ENCODE peak calls at places on chromosomes 2 and 18, in ten cellular contexts. L is Daoy; X is AG04449; Z is GM04504; D is NCI-H446 treated with DMSO at 0.1 percent for 48 hours; V is activated CD8-positive, alpha-beta memory T cell treated with anti-CD3 and anti-CD28 coated beads, Interleukin-2, amount 50 U/mL, for 48 hours; N is HT-29; A is cardiac fibroblast; M is hepatocyte; U is activated T-cell treated with anti-CD3 and anti-CD28 coated beads, Interleukin-2, amount 50 U/mL, for 24 hours. S is an unnamed sample.

GRCh38 chr2:182182436-182182835 is 196.8 kb downstream of the PPP1R1C start:
- DNase-seq in D (no peak), N (no peak), Z (no peak), X (no peak), L (no peak), M (no peak), A (no peak), U (no peak), V (no peak), S (no peak)

GRCh38 chr2:67561411-67561965 is 164.4 kb downstream of the ETAA1 start:
- DNase-seq in M (peak), A (peak), V (no peak), L (peak), Z (no peak), N (peak), X (no peak), D (no peak), U (no peak), S (no peak)

GRCh38 chr2:182867411-182868048 is 1.1 kb upstream of the FRZB start:
- DNase-seq in D (no peak), U (no peak), M (no peak), L (no peak), X (no peak), A (no peak), Z (no peak), N (no peak), V (no peak), S (no peak)

GRCh38 chr2:183123959-183124221 is 353 bp upstream of the NUP35 start:
- DNase-seq in N (no peak), X (no peak), V (no peak), D (no peak), L (no peak), U (no peak), M (no peak), Z (no peak), A (no peak), S (no peak)

GRCh38 chr2:216700088-216700567 is 4.8 kb upstream of the IGFBP5 start:
- DNase-seq in A (no peak), Z (no peak), M (no peak), U (no peak), V (no peak), X (no peak), L (no peak), N (no peak), D (peak), S (no peak)

GRCh38 chr2:56130463-56131070 is 53.2 kb upstream of the CCDC85A start:
- DNase-seq in L (peak), X (peak), M (peak), V (no peak), A (peak), N (peak), Z (peak), D (no peak), U (no peak), S (peak)

GRCh38 chr2:240622631-240623235 is 2.5 kb upstream of the GPR35 start:
- DNase-seq in D (no peak), Z (no peak), L (no peak), U (peak), V (peak), X (no peak), A (no peak), M (no peak), N (no peak), S (no peak)

GRCh38 chr2:36277146-36277808 is 78.3 kb upstream of the CRIM1 start:
- DNase-seq in L (peak), N (no peak), U (no peak), D (no peak), M (no peak), X (peak), A (peak), Z (peak), V (no peak), S (peak)

GRCh38 chr2:33848486-33848885 is 249.4 kb upstream of the FAM98A start:
- DNase-seq in N (no peak), V (no peak), A (peak), M (no peak), Z (no peak), L (peak), U (no peak), D (no peak), X (peak), S (peak)

GRCh38 chr2:15844099-15844801 is 96.1 kb upstream of the MYCN start:
- DNase-seq in M (no peak), A (no peak), D (no peak), X (no peak), N (no peak), U (no peak), Z (no peak), V (no peak), L (peak), S (no peak)

GRCh38 chr2:64819774-64820688 is 166.3 kb upstream of the SERTAD2 start:
- DNase-seq in L (peak), U (peak), M (no peak), D (no peak), Z (no peak), V (no peak), N (no peak), X (no peak), A (no peak), S (no peak)

GRCh38 chr2:30871980-30872789 is 64.9 kb upstream of the CAPN13 start:
- DNase-seq in Z (no peak), A (no peak), L (peak), N (no peak), X (no peak), D (no peak), V (no peak), U (no peak), M (no peak), S (no peak)

GRCh38 chr2:10839813-10840212 is 27.2 kb upstream of the PDIA6 start:
- DNase-seq in X (no peak), N (peak), D (no peak), Z (no peak), A (peak), M (peak), V (no peak), U (no peak), L (no peak), S (no peak)

GRCh38 chr2:120897399-120897798 is 161.7 kb downstream of the GLI2 start:
- DNase-seq in N (no peak), D (no peak), M (no peak), Z (no peak), X (no peak), V (no peak), L (no peak), A (no peak), U (no peak), S (no peak)

GRCh38 chr2:7825591-7826312 is 856.1 kb upstream of the ID2 start:
- DNase-seq in M (peak), V (no peak), N (peak), A (peak), L (no peak), X (no peak), D (no peak), U (peak), Z (no peak), S (no peak)

GRCh38 chr18:13541621-13542519 is 184.5 kb downstream of the FAM210A start:
- DNase-seq in M (peak), V (no peak), L (no peak), U (no peak), A (no peak), D (no peak), N (peak), X (no peak), Z (no peak), S (no peak)

GRCh38 chr2:205925373-205926337 is 160.3 kb downstream of the INO80D start:
- DNase-seq in Z (no peak), U (peak), N (peak), X (no peak), V (peak), D (peak), M (peak), A (peak), L (peak), S (no peak)

GRCh38 chr2:153871231-153872221 is at the start of gene GALNT13:
- DNase-seq in N (no peak), A (no peak), V (no peak), U (no peak), X (no peak), M (peak), D (peak), L (no peak), Z (peak), S (no peak)

GRCh38 chr2:101729521-101730190 is 32.1 kb downstream of the MAP4K4 start:
- DNase-seq in U (no peak), V (no peak), Z (no peak), L (no peak), M (no peak), X (no peak), D (no peak), A (no peak), N (no peak), S (no peak)

GRCh38 chr2:193467276-193467987 is 1272.7 kb upstream of the TMEFF2 start:
- DNase-seq in L (no peak), D (no peak), A (no peak), X (no peak), M (no peak), N (no peak), Z (no peak), U (no peak), V (no peak), S (no peak)

GRCh38 chr2:42238644-42239288 is 69.6 kb downstream of the EML4 start:
- DNase-seq in X (no peak), L (peak), V (peak), M (peak), U (peak), N (peak), A (peak), Z (no peak), D (no peak), S (no peak)

GRCh38 chr2:153059338-153060052 is 341.1 kb downstream of the ARL6IP6 start:
- DNase-seq in X (no peak), Z (no peak), A (peak), V (no peak), N (peak), D (no peak), M (peak), U (no peak), L (no peak), S (no peak)

GRCh38 chr2:185990861-185991525 is 252.4 kb downstream of the FSIP2 start:
- DNase-seq in Z (no peak), U (no peak), A (no peak), L (peak), N (no peak), X (no peak), D (no peak), M (peak), V (no peak), S (peak)

GRCh38 chr2:106057206-106057605 is 136.9 kb downstream of the UXS1 start:
- DNase-seq in D (no peak), X (no peak), Z (no peak), M (peak), N (peak), U (no peak), L (peak), A (no peak), V (no peak), S (no peak)

GRCh38 chr2:105518897-105519296 is 120.0 kb upstream of the FHL2 start:
- DNase-seq in D (no peak), L (no peak), V (no peak), M (no peak), X (no peak), N (peak), Z (no peak), A (no peak), U (no peak), S (no peak)

GRCh38 chr2:46502291-46502690 is 22.9 kb downstream of the TMEM247 start:
- DNase-seq in D (no peak), V (no peak), U (no peak), A (no peak), M (no peak), L (no peak), X (no peak), Z (no peak), N (no peak), S (no peak)

GRCh38 chr2:22952671-22953070 is 432.3 kb upstream of the KLHL29 start:
- DNase-seq in A (no peak), N (no peak), U (no peak), V (no peak), M (no peak), Z (no peak), D (no peak), X (no peak), L (no peak), S (no peak)

GRCh38 chr2:162092656-162093556 is 18.9 kb upstream of the DPP4 start:
- DNase-seq in L (peak), X (peak), U (no peak), A (peak), V (no peak), D (no peak), N (peak), M (peak), Z (peak), S (peak)

GRCh38 chr2:176781570-176782217 is 430.9 kb upstream of the HNRNPA3 start:
- DNase-seq in A (no peak), V (no peak), Z (no peak), X (no peak), D (no peak), U (no peak), N (no peak), L (no peak), M (no peak), S (no peak)

GRCh38 chr2:160407393-160408204 is 86.0 kb downstream of the RBMS1 start:
- DNase-seq in D (no peak), N (no peak), L (peak), A (peak), V (peak), M (peak), X (no peak), Z (no peak), U (peak), S (no peak)

GRCh38 chr2:41294331-41294730 is 753.5 kb upstream of the PKDCC start:
- DNase-seq in L (no peak), A (peak), N (no peak), U (no peak), M (peak), V (no peak), X (no peak), Z (no peak), D (no peak), S (no peak)

GRCh38 chr2:37623971-37624897 is 47.2 kb downstream of the CDC42EP3 start:
- DNase-seq in L (peak), Z (no peak), V (no peak), A (peak), M (no peak), U (peak), X (no peak), N (no peak), D (no peak), S (no peak)

GRCh38 chr18:3164381-3164780 is 55.4 kb downstream of the MYOM1 start:
- DNase-seq in X (no peak), A (no peak), U (no peak), L (no peak), D (no peak), V (no peak), Z (no peak), N (no peak), M (no peak), S (no peak)

GRCh38 chr2:180017764-180018163 is 10.7 kb upstream of the CWC22 start:
- DNase-seq in M (no peak), N (no peak), D (peak), A (peak), Z (peak), U (no peak), V (no peak), X (no peak), L (peak), S (no peak)

GRCh38 chr2:241773511-241774418 is 2.9 kb upstream of the GAL3ST2 start:
- DNase-seq in N (no peak), V (peak), M (no peak), L (no peak), U (no peak), X (no peak), A (no peak), D (no peak), Z (no peak), S (no peak)

GRCh38 chr2:201733544-201733943 is 35.1 kb upstream of the MPP4 start:
- DNase-seq in M (no peak), V (no peak), D (no peak), X (no peak), A (peak), U (no peak), N (no peak), Z (no peak), L (no peak), S (no peak)

S was measured in GM04503.